ENCODE peak calls at places on chromosomes 5 and 9, in eight cellular contexts. I is HepG2, P is lung, E is AG09309, Z is endothelial cell, V is nephron progenitor cell, B is GM13977, O is glutamatergic neuron. T is an unnamed sample.

GRCh38 chr9:33988219-33988890 is 60.3 kb downstream of the UBAP2 start:
- DNase-seq in E (no peak), O (no peak), I (no peak), Z (no peak), P (no peak), V (no peak), B (peak), T (no peak)

GRCh38 chr5:171269717-171270116 is 39.3 kb upstream of the TLX3 start:
- DNase-seq in I (no peak), V (no peak), Z (no peak), P (no peak), E (peak), O (no peak), B (no peak), T (no peak)

GRCh38 chr5:167049043-167049663 is 1242.3 kb upstream of the WWC1 start:
- DNase-seq in Z (peak), I (peak), V (peak), P (no peak), O (peak), E (no peak), B (peak), T (no peak)

GRCh38 chr5:56518820-56519219 is 285.7 kb upstream of the ANKRD55 start:
- DNase-seq in V (no peak), O (no peak), P (no peak), I (no peak), E (no peak), B (no peak), Z (no peak), T (no peak)

GRCh38 chr5:137206030-137206715 is 293.0 kb downstream of the SPOCK1 start:
- DNase-seq in I (no peak), E (peak), V (no peak), B (no peak), O (no peak), Z (no peak), P (peak), T (no peak)

GRCh38 chr5:93151121-93151520 is 429.9 kb downstream of the NR2F1-AS1 start:
- DNase-seq in V (no peak), I (no peak), P (no peak), B (no peak), E (no peak), Z (no peak), O (no peak), T (no peak)

GRCh38 chr9:22046243-22046642 is 37.1 kb upstream of the CDKN2B start:
- DNase-seq in B (no peak), V (no peak), Z (no peak), O (no peak), I (no peak), P (no peak), E (no peak), T (no peak)

GRCh38 chr9:133742251-133742650 is 4.1 kb upstream of the SARDH start:
- DNase-seq in P (peak), B (no peak), O (no peak), Z (no peak), V (no peak), E (no peak), I (no peak), T (peak)

GRCh38 chr5:170144286-170145023 is 38.8 kb downstream of the FOXI1 start:
- DNase-seq in E (no peak), B (no peak), P (no peak), O (no peak), V (no peak), Z (no peak), I (no peak), T (peak)

GRCh38 chr9:1042466-1042865 is 7.7 kb upstream of the DMRT2 start:
- DNase-seq in P (no peak), B (peak), V (peak), I (no peak), O (peak), E (no peak), Z (peak), T (no peak)

GRCh38 chr5:22928821-22929482 is 75.8 kb upstream of the CDH12 start:
- DNase-seq in O (no peak), E (no peak), P (no peak), I (no peak), Z (no peak), B (no peak), V (no peak), T (no peak)
- TF ChIP-seq CTCF in O (no peak), E (no peak), P (no peak), I (no peak), Z (no peak), B (no peak), V (no peak), T (no peak)

DNA sequence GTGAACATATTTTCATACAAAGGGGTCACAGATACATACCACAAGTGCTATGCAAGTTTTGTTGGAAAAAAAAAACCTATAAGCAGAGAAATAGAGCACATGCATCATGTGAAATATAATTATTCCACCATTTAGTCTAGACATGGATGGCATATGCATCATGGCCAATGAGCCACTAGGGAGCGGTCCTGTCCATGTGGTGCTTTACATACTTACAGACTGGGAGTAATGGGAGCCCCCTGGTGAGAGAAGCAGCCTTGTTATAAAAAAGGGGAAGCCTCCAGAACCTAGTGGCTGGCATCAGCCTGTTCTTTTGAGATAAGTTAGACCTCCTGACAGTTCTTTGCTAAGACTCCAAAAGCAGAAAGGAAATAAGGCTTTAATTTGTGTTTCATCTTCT is 1524.1 kb downstream of the MAT2B start:
- DNase-seq in B (no peak), O (no peak), Z (peak), E (no peak), V (peak), I (peak), P (no peak), T (no peak)
- TF ChIP-seq CTCF in B (peak), O (peak), Z (peak), E (no peak), V (peak), I (no peak), P (no peak), T (no peak)

DNA sequence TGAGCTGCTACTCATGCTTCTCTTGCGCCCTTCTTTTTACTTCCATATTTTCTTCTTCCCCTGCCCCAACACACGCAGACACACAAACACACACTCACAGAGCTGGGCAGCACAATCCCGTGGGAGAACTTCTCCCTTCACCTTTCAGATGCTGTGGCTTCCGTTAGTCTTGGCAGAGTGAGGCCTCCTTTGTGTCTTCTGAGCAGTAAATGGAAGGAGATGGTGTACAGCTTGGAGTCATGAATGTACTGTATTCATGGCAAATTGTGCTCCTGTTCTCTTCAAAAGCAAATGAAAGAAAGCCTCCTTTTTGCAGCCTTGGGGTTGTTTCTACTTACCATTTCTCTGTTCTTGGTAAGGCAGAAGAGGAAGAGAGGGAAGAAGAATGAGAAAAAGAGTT is 456.6 kb upstream of the TLE4 start:
- DNase-seq in Z (no peak), E (no peak), V (no peak), I (no peak), O (no peak), B (no peak), P (no peak), T (no peak)
- TF ChIP-seq CTCF in Z (no peak), E (no peak), V (no peak), I (no peak), O (no peak), B (no peak), P (no peak), T (no peak)

GRCh38 chr9:82466616-82467251 is 478.2 kb downstream of the SPATA31D1 start:
- DNase-seq in B (no peak), I (peak), O (peak), V (peak), Z (peak), E (no peak), P (no peak), T (no peak)
- TF ChIP-seq CTCF in B (no peak), I (peak), O (peak), V (peak), Z (peak), E (peak), P (no peak), T (peak)

GRCh38 chr9:129613520-129614175 is 7.3 kb downstream of the C9orf50 start:
- DNase-seq in O (peak), P (no peak), B (no peak), V (peak), Z (no peak), E (no peak), I (no peak), T (no peak)

GRCh38 chr9:129615407-129616285 is 5.3 kb downstream of the C9orf50 start:
- DNase-seq in Z (no peak), P (no peak), I (no peak), V (no peak), E (no peak), O (no peak), B (no peak), T (no peak)

GRCh38 chr9:129619787-129620668 is 873 bp downstream of the C9orf50 start:
- DNase-seq in O (peak), E (no peak), B (no peak), P (no peak), V (peak), Z (no peak), I (no peak), T (no peak)

GRCh38 chr9:129614932-129615331 is 6.0 kb downstream of the C9orf50 start:
- DNase-seq in P (no peak), E (no peak), V (no peak), I (no peak), O (no peak), B (no peak), Z (no peak), T (no peak)

DNA sequence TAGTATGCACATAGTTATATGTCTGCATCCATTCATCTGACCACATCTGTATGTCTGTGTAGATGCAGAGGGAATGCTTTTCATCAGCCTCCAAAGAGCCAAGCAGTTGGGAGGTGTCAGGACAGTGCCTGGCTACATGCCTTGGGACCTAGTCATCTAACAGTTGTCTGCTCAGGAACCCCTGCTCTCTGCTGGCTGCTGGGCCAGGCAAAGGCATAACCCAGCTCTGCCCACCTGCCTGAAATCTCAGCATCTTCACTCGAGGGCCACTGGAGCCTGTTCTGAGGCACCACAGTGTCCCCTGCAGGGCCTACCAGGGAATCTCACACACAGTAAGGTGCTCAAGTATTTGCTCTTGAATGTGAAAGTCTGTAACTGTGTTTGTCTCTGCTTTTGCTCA is 3.7 kb downstream of the C9orf50 start:
- DNase-seq in I (no peak), B (no peak), E (no peak), O (no peak), P (no peak), Z (no peak), V (no peak), T (no peak)
- TF ChIP-seq CTCF in I (peak), B (peak), E (peak), O (no peak), P (no peak), Z (peak), V (peak), T (peak)

GRCh38 chr5:123215929-123216702 is 127.1 kb downstream of the PRDM6 start:
- DNase-seq in B (no peak), V (no peak), E (no peak), O (no peak), Z (no peak), I (no peak), P (no peak), T (no peak)
- TF ChIP-seq CTCF in B (peak), V (no peak), E (no peak), O (no peak), Z (no peak), I (no peak), P (no peak), T (no peak)

DNA sequence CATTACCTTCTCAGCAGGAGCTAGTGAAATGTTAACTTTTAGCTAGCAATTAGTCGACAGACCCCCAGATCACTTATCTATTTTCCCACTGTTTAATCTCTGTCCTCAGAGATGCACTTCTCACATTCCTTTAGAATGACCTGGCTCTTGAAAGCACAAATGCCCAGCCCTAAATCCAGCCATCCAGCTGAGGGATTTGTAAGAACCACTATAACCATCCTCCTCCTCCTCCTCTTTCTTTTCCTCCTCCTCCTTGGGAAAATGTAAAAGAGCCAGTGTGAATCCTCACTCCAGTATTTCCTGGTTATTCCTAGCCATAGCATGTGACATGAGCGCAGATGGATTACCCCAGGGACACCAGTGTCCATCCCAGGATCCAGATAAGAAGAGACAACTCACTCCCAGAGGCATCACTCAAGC is 124.3 kb downstream of the ENC1 start:
- DNase-seq in V (no peak), I (peak), B (no peak), O (no peak), Z (no peak), P (no peak), E (no peak), T (no peak)
- TF ChIP-seq CTCF in V (no peak), I (no peak), B (no peak), O (no peak), Z (no peak), P (no peak), E (no peak), T (no peak)

DNA sequence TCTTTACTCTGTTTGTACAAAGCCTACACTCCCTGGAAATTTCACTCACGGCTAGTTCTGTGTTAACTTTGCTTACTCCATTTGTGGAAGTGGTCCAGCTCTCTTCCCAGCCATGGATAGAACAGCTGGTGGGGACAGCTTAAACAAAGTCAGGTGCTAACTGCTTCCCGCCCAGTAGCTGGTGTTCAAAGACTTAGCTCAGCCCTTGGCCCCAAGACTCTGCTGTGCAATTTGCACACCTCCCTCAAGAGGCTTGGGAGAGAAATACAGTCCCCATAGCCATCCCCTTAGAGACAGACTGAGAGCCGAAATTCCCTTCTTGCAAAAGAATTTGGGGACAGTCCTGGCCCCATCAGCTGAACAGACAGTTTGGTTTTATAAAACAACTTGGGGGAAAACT is 73.8 kb upstream of the RAI14 start:
- DNase-seq in P (no peak), B (no peak), E (no peak), I (no peak), V (no peak), O (no peak), Z (no peak), T (no peak)
- TF ChIP-seq CTCF in P (no peak), B (no peak), E (no peak), I (no peak), V (no peak), O (no peak), Z (no peak), T (no peak)

DNA sequence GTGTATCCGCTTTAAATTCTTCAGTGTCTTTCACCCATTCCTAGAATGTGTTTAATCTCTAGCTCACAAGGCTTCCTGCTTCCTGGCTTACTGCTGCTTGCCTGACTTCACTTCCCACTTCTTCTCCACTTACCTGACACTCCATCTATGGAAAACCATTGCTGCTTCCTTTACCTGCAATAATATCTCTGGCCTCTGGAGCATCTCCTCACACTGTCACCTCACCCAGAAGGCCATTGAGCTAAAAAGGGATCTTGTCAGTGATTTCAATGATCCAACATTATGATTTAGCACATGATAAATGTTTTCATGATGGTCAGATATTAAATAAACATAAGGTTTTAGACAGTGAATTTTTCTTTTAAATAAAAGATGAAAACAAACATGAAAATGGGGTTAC is 281.1 kb downstream of the MRPS30 start:
- DNase-seq in O (no peak), V (no peak), I (no peak), Z (no peak), E (no peak), B (no peak), P (no peak), T (no peak)
- TF ChIP-seq CTCF in O (no peak), V (no peak), I (no peak), Z (no peak), E (no peak), B (no peak), P (no peak), T (no peak)

DNA sequence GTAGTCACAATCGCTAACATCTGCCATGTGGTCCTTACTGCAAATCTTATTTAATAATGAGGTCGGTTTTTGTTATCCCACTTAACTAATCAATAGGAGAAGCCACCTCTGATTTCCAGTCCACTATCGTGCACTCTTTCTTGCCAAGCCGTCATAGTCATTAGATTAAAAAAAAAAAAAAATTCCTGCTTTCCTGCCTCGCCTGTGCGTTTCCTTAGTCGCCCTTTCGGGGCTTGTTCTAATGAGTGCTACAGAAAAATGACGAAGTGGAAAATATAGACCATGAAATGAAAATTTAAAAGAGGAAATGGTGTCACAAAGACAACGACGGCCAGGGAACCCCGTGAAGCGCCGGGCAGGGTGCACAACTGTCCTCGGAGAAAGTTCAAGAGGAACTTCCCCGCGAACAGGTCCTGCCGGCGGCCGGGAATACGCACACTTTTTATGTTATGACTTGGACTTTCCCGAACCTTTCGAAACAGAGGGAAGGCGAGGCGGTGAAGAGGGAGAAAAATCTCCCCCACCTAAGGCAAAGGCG is 312 bp upstream of the RUFY1 start:
- DNase-seq in P (no peak), Z (no peak), I (peak), B (no peak), O (no peak), E (no peak), V (no peak), T (no peak)
- TF ChIP-seq CTCF in P (no peak), Z (no peak), I (no peak), B (no peak), O (no peak), E (no peak), V (no peak), T (no peak)